ENCODE peak calls at places on chromosome 12, in six cellular contexts. C is thyroid gland, V is cardiac muscle cell, T is HCT116, F is AG04450, D is A549. B is an unnamed sample.

GRCh38 chr12:49043856-49044258 is 16.7 kb downstream of the KMT2D start:
- DNase-seq in C (no peak), V (peak), T (no peak), F (no peak), D (peak), B (no peak)

GRCh38 chr12:89863332-89863938 is 154.8 kb upstream of the ATP2B1 start:
- DNase-seq in C (no peak), V (no peak), T (no peak), F (no peak), D (no peak), B (no peak)

GRCh38 chr12:40691913-40692616 is at the start of gene CNTN1:
- DNase-seq in C (no peak), V (peak), T (peak), F (no peak), D (peak), B (peak)

GRCh38 chr12:49899286-49899843 is 4.3 kb downstream of the FAIM2 start:
- DNase-seq in C (no peak), V (no peak), T (no peak), F (no peak), D (no peak), B (no peak)

GRCh38 chr12:118645219-118645618 is 268.9 kb downstream of the SUDS3 start:
- DNase-seq in C (peak), V (no peak), T (no peak), F (no peak), D (no peak), B (no peak)

GRCh38 chr12:103924761-103925641 is 5.2 kb upstream of the HSP90B1 start:
- DNase-seq in C (no peak), V (peak), T (peak), F (peak), D (no peak), B (no peak)

GRCh38 chr12:80936642-80937390 is 918 bp downstream of the LIN7A start:
- DNase-seq in C (peak), V (peak), T (peak), F (no peak), D (peak), B (peak)

GRCh38 chr12:86729798-86730197 is 473.6 kb upstream of the MGAT4C start:
- DNase-seq in C (no peak), V (no peak), T (no peak), F (no peak), D (no peak), B (no peak)

GRCh38 chr12:91355150-91356006 is 172.8 kb upstream of the DCN start:
- DNase-seq in C (peak), V (peak), T (peak), F (peak), D (peak), B (peak)

GRCh38 chr12:2523317-2523716 is 271.5 kb upstream of the FKBP4 start:
- DNase-seq in C (no peak), V (no peak), T (no peak), F (no peak), D (no peak), B (no peak)

GRCh38 chr12:91139264-91139663 is 28.0 kb upstream of the LUM start:
- DNase-seq in C (no peak), V (peak), T (no peak), F (no peak), D (no peak), B (no peak)

GRCh38 chr12:93904124-93904523 is 226.9 kb downstream of the CRADD start:
- DNase-seq in C (no peak), V (no peak), T (no peak), F (no peak), D (no peak), B (no peak)

GRCh38 chr12:47742253-47742825 is 16.3 kb downstream of the RAPGEF3 start:
- DNase-seq in C (peak), V (peak), T (peak), F (no peak), D (peak), B (no peak)

GRCh38 chr12:120750806-120751205 is 25.2 kb downstream of the ACADS start:
- DNase-seq in C (no peak), V (no peak), T (no peak), F (no peak), D (no peak), B (no peak)

GRCh38 chr12:29519585-29520182 is 22.2 kb upstream of the OVCH1 start:
- DNase-seq in C (no peak), V (peak), T (peak), F (peak), D (peak), B (no peak)

GRCh38 chr12:19131020-19131431 is 1.5 kb downstream of the PLEKHA5 start:
- DNase-seq in C (peak), V (peak), T (peak), F (peak), D (peak), B (no peak)

GRCh38 chr12:12749433-12749832 is 32.3 kb downstream of the CDKN1B start:
- DNase-seq in C (no peak), V (peak), T (no peak), F (no peak), D (no peak), B (no peak)
- H3K27ac ChIP-seq in C (no peak), V (no peak), T (no peak), F (peak), D (no peak), B (peak)

GRCh38 chr12:124465473-124465872 is 101.9 kb downstream of the NCOR2 start:
- DNase-seq in C (no peak), V (no peak), T (no peak), F (no peak), D (no peak), B (no peak)
- H3K4me3 ChIP-seq in C (no peak), V (no peak), T (no peak), F (no peak), D (no peak), B (no peak)

GRCh38 chr12:96310067-96310466 is 90.2 kb downstream of the CDK17 start:
- DNase-seq in C (no peak), V (no peak), T (no peak), F (no peak), D (no peak), B (no peak)

GRCh38 chr12:96314723-96315122 is 85.5 kb downstream of the CDK17 start:
- DNase-seq in C (no peak), V (no peak), T (no peak), F (no peak), D (no peak), B (no peak)

GRCh38 chr12:96308881-96309280 is 91.4 kb downstream of the CDK17 start:
- DNase-seq in C (no peak), V (peak), T (no peak), F (no peak), D (no peak), B (no peak)

GRCh38 chr12:96311191-96311590 is 89.0 kb downstream of the CDK17 start:
- DNase-seq in C (no peak), V (no peak), T (no peak), F (no peak), D (no peak), B (no peak)

DNA sequence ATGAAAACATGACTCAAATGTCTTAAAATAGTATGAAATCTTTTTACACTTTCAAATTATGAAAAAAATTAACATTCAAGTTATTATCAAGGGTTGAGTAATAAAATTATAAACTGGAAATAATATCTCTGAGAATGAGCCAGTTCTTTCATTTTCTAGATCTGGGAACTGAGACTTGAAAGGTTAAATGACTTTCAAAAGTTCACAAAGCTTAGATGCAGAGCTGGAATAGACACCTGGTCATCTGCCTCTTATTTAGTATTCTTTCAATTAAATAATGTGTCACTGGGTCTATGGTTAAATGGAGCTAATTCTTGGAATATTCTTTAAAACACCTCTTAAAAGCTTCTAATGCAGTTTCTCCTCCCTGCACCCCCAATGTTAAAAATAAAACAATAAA is 86.6 kb downstream of the CDK17 start:
- DNase-seq in C (no peak), V (no peak), T (no peak), F (no peak), D (no peak), B (no peak)
- H3K27ac ChIP-seq in C (no peak), V (no peak), T (no peak), F (no peak), D (no peak), B (no peak)

GRCh38 chr12:14840616-14841015 is 2.7 kb downstream of the ART4 start:
- DNase-seq in C (no peak), V (no peak), T (no peak), F (no peak), D (no peak), B (no peak)
- H3K4me3 ChIP-seq in C (no peak), V (no peak), T (no peak), F (no peak), D (no peak), B (peak)

GRCh38 chr12:75390156-75390898 is 562 bp upstream of the GLIPR1L2 start:
- DNase-seq in C (no peak), V (no peak), T (no peak), F (no peak), D (no peak), B (no peak)
- H3K27ac ChIP-seq in C (peak), V (no peak), T (peak), F (no peak), D (peak), B (peak)

DNA sequence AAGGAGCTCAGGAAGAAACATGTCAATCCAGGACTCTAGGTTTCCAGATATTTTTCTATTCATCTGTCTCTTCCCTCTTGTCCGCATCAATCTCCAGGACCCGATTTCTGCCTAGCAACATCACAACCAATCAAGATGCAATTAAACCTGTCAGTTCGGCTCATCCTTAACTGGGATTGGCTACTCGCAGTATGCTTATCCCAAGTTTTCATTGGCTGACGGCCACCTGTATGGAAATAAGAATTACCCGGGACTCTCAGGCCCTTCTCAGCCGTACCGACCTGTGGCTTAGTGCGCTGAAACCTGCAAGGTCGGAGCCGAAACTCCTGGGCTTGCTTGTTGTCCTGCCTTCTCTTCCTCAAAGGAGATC is 20.4 kb upstream of the ATP5MC2 start:
- DNase-seq in C (peak), V (peak), T (peak), F (peak), D (peak), B (no peak)
- H3K4me3 ChIP-seq in C (no peak), V (peak), T (peak), F (no peak), D (peak), B (peak)